ENCODE peak calls at places on chromosome 9, in six cellular contexts. Z is body of pancreas, K is midbrain, R is dorsolateral prefrontal cortex, T is amniotic stem cell, Y is iris pigment epithelial cell. I is an unnamed sample.

GRCh38 chr9:3047912-3048311 is 204.0 kb upstream of the PUM3 start:
- DNase-seq in Z (no peak), K (no peak), R (no peak), T (no peak), Y (no peak), I (no peak)

GRCh38 chr9:132175431-132175830 is 13.6 kb downstream of the NTNG2 start:
- DNase-seq in Z (no peak), K (no peak), R (no peak), T (no peak), Y (no peak), I (no peak)

GRCh38 chr9:76893395-76893932 is 12.4 kb downstream of the PRUNE2 start:
- DNase-seq in Z (no peak), K (peak; percentile 93), R (peak; percentile 61), T (no peak), Y (no peak), I (no peak)

GRCh38 chr9:18473551-18474279 is at the start of gene ADAMTSL1:
- DNase-seq in Z (peak; percentile 14), K (peak; percentile 36), R (no peak), T (no peak), Y (peak; percentile 79), I (no peak)

GRCh38 chr9:137813651-137814415 is 63.7 kb upstream of the CACNA1B start:
- DNase-seq in Z (no peak), K (no peak), R (no peak), T (no peak), Y (no peak), I (no peak)

GRCh38 chr9:128416014-128416413 is 4.6 kb upstream of the CERCAM start:
- DNase-seq in Z (no peak), K (no peak), R (no peak), T (no peak), Y (no peak), I (no peak)

GRCh38 chr9:87657190-87657589 is 68.7 kb upstream of the CTSL start:
- DNase-seq in Z (peak; percentile 49), K (no peak), R (no peak), T (no peak), Y (peak; percentile 52), I (no peak)

GRCh38 chr9:87464110-87464991 is 33.3 kb upstream of the DAPK1 start:
- DNase-seq in Z (no peak), K (no peak), R (no peak), T (no peak), Y (no peak), I (no peak)

GRCh38 chr9:134059661-134060395 is 8.0 kb downstream of the BRD3 start:
- DNase-seq in Z (peak; percentile 60), K (peak; percentile 23), R (no peak), T (no peak), Y (no peak), I (no peak)

GRCh38 chr9:110183208-110184145 is 24.5 kb downstream of the C9orf152 start:
- DNase-seq in Z (peak; percentile 87), K (peak; percentile 55), R (no peak), T (peak; percentile 59), Y (peak; percentile 71), I (peak; percentile 53)

GRCh38 chr9:85740821-85741111 is 988 bp downstream of the AGTPBP1 start:
- DNase-seq in Z (no peak), K (peak; percentile 47), R (no peak), T (no peak), Y (peak; percentile 20), I (no peak)

GRCh38 chr9:2768330-2768729 is 51.0 kb downstream of the KCNV2 start:
- DNase-seq in Z (no peak), K (no peak), R (no peak), T (no peak), Y (no peak), I (no peak)

GRCh38 chr9:91880378-91880972 is 69.6 kb downstream of the ROR2 start:
- DNase-seq in Z (no peak), K (no peak), R (no peak), T (no peak), Y (no peak), I (no peak)

GRCh38 chr9:86061972-86062739 is 37.2 kb downstream of the GOLM1 start:
- DNase-seq in Z (no peak), K (no peak), R (no peak), T (no peak), Y (no peak), I (no peak)

GRCh38 chr9:124351672-124352468 is 63.4 kb downstream of the PSMB7 start:
- DNase-seq in Z (no peak), K (no peak), R (no peak), T (no peak), Y (no peak), I (no peak)

GRCh38 chr9:22044583-22044982 is 35.5 kb upstream of the CDKN2B start:
- DNase-seq in Z (no peak), K (no peak), R (no peak), T (peak; percentile 44), Y (peak; percentile 91), I (no peak)

GRCh38 chr9:37061763-37062162 is 27.7 kb upstream of the PAX5 start:
- DNase-seq in Z (no peak), K (no peak), R (no peak), T (no peak), Y (no peak), I (no peak)

GRCh38 chr9:89730715-89731114 is 125.9 kb downstream of the GADD45G start:
- DNase-seq in Z (peak; percentile 93), K (no peak), R (no peak), T (no peak), Y (no peak), I (peak; percentile 92)

GRCh38 chr9:71897573-71897972 is 13.4 kb downstream of the ABHD17B start:
- DNase-seq in Z (no peak), K (no peak), R (no peak), T (no peak), Y (no peak), I (no peak)

GRCh38 chr9:116096853-116097252 is 56.7 kb upstream of the PAPPA start:
- DNase-seq in Z (no peak), K (no peak), R (no peak), T (no peak), Y (no peak), I (no peak)

GRCh38 chr9:14868772-14869583 is 41.2 kb downstream of the FREM1 start:
- DNase-seq in Z (no peak), K (no peak), R (no peak), T (no peak), Y (no peak), I (no peak)

GRCh38 chr9:98091735-98092632 is 27.0 kb downstream of the TRIM14 start:
- DNase-seq in Z (no peak), K (peak; percentile 11), R (no peak), T (no peak), Y (peak; percentile 60), I (no peak)

GRCh38 chr9:34197756-34198711 is 19.2 kb downstream of the UBAP1 start:
- DNase-seq in Z (peak; percentile 19), K (no peak), R (no peak), T (no peak), Y (no peak), I (no peak)

GRCh38 chr9:135376511-135377173 is 102.9 kb upstream of the PPP1R26 start:
- DNase-seq in Z (no peak), K (peak; percentile 24), R (no peak), T (no peak), Y (no peak), I (no peak)

GRCh38 chr9:99823392-99824377 is 2.0 kb downstream of the NR4A3 start:
- DNase-seq in Z (peak; percentile 37), K (peak; percentile 27), R (no peak), T (peak; percentile 6), Y (peak; percentile 41), I (no peak)

GRCh38 chr9:95127249-95128176 is 190.0 kb downstream of the FANCC start:
- DNase-seq in Z (peak; percentile 88), K (peak; percentile 88), R (peak; percentile 89), T (peak; percentile 39), Y (peak; percentile 76), I (peak; percentile 58)

GRCh38 chr9:19985081-19985480 is 196.2 kb upstream of the SLC24A2 start:
- DNase-seq in Z (no peak), K (no peak), R (no peak), T (no peak), Y (no peak), I (no peak)

GRCh38 chr9:94173632-94174031 is 85.5 kb upstream of the ZNF169 start:
- DNase-seq in Z (no peak), K (no peak), R (no peak), T (no peak), Y (no peak), I (no peak)

GRCh38 chr9:109953813-109954489 is 174.0 kb downstream of the PALM2AKAP2 start:
- DNase-seq in Z (no peak), K (no peak), R (no peak), T (no peak), Y (no peak), I (no peak)

GRCh38 chr9:18459958-18460584 is 13.9 kb upstream of the ADAMTSL1 start:
- DNase-seq in Z (no peak), K (no peak), R (no peak), T (peak; percentile 49), Y (peak; percentile 95), I (no peak)